ENCODE peak calls at places on chromosomes 3 and 15, in four cellular contexts. O is HEK293T, F is K562, W is HepG2. P is an unnamed sample.

GRCh38 chr3:127110982-127111693 is 81.8 kb upstream of the PRR23E start:
- DNase-seq in O (no peak), F (no peak), W (no peak), P (no peak)

GRCh38 chr3:39141211-39141995 is 12.0 kb downstream of the CSRNP1 start:
- DNase-seq in O (no peak), F (no peak), W (no peak), P (no peak)

GRCh38 chr3:23202921-23203650 is at the start of gene UBE2E2:
- DNase-seq in O (peak), F (peak), W (no peak), P (peak)

GRCh38 chr15:99275525-99276128 is 24.3 kb downstream of the LRRC28 start:
- DNase-seq in O (no peak), F (no peak), W (no peak), P (peak)

GRCh38 chr15:39919740-39920509 is at the start of gene GPR176:
- DNase-seq in O (peak), F (no peak), W (no peak), P (peak)

GRCh38 chr3:157754415-157754814 is 251.2 kb upstream of the VEPH1 start:
- DNase-seq in O (no peak), F (no peak), W (no peak), P (no peak)

GRCh38 chr15:46091860-46092450 is 457.1 kb downstream of the SQOR start:
- DNase-seq in O (peak), F (peak), W (peak), P (peak)

GRCh38 chr15:84784262-84784661 is 32.9 kb upstream of the ALPK3 start:
- DNase-seq in O (no peak), F (no peak), W (no peak), P (no peak)

GRCh38 chr3:193790086-193790990 is 197.3 kb downstream of the OPA1 start:
- DNase-seq in O (no peak), F (no peak), W (no peak), P (no peak)

GRCh38 chr3:49899815-49900214 is 3.9 kb downstream of the MST1R start:
- DNase-seq in O (peak), F (no peak), W (no peak), P (peak)

GRCh38 chr3:46130631-46131310 is 77.3 kb downstream of the CCR1 start:
- DNase-seq in O (no peak), F (no peak), W (no peak), P (no peak)

GRCh38 chr3:36524560-36524959 is 144.3 kb downstream of the STAC start:
- DNase-seq in O (no peak), F (no peak), W (no peak), P (no peak)

GRCh38 chr15:62163847-62164499 is 1.1 kb downstream of the C2CD4B start:
- DNase-seq in O (peak), F (no peak), W (no peak), P (peak)

GRCh38 chr15:85579011-85579701 is 198.8 kb downstream of the AKAP13 start:
- DNase-seq in O (no peak), F (no peak), W (no peak), P (no peak)

GRCh38 chr15:80870893-80871292 is 91.7 kb downstream of the CEMIP start:
- DNase-seq in O (no peak), F (no peak), W (no peak), P (no peak)

GRCh38 chr3:186286114-186286513 is 75.9 kb downstream of the DGKG start:
- DNase-seq in O (no peak), F (no peak), W (no peak), P (no peak)

GRCh38 chr15:60044636-60045273 is 40.6 kb downstream of the FOXB1 start:
- DNase-seq in O (peak), F (no peak), W (no peak), P (no peak)

GRCh38 chr3:48090166-48090939 is 74.1 kb upstream of the MAP4 start:
- DNase-seq in O (no peak), F (no peak), W (no peak), P (no peak)

GRCh38 chr15:72827216-72827615 is 43.7 kb upstream of the ADPGK start:
- DNase-seq in O (no peak), F (no peak), W (no peak), P (no peak)

GRCh38 chr3:26104856-26105255 is 315.0 kb downstream of the OXSM start:
- DNase-seq in O (no peak), F (no peak), W (no peak), P (no peak)

GRCh38 chr3:112894258-112894657 is 47.6 kb upstream of the CD200R1L start:
- DNase-seq in O (no peak), F (no peak), W (no peak), P (peak)

GRCh38 chr15:71634820-71635219 is 175.5 kb upstream of the NR2E3 start:
- DNase-seq in O (no peak), F (no peak), W (no peak), P (no peak)

GRCh38 chr3:180698760-180699270 is 19.5 kb upstream of the CCDC39 start:
- DNase-seq in O (no peak), F (no peak), W (no peak), P (no peak)

GRCh38 chr15:94164202-94164807 is 67.1 kb upstream of the MCTP2 start:
- DNase-seq in O (peak), F (peak), W (peak), P (peak)

GRCh38 chr15:57559875-57560274 is 31.8 kb upstream of the MYZAP start:
- DNase-seq in O (peak), F (peak), W (peak), P (peak)

GRCh38 chr3:45772341-45773035 is 23.8 kb downstream of the SLC6A20 start:
- DNase-seq in O (no peak), F (no peak), W (no peak), P (no peak)

GRCh38 chr3:51953445-51953844 is 1.7 kb upstream of the GPR62 start:
- DNase-seq in O (no peak), F (no peak), W (no peak), P (no peak)

GRCh38 chr3:51954120-51954519 is 1.1 kb upstream of the GPR62 start:
- DNase-seq in O (no peak), F (no peak), W (no peak), P (no peak)

GRCh38 chr3:51955893-51956770 is 951 bp downstream of the GPR62 start:
- DNase-seq in O (no peak), F (no peak), W (no peak), P (peak)

GRCh38 chr3:51954713-51955112 is 468 bp upstream of the GPR62 start:
- DNase-seq in O (no peak), F (no peak), W (no peak), P (no peak)

DNA sequence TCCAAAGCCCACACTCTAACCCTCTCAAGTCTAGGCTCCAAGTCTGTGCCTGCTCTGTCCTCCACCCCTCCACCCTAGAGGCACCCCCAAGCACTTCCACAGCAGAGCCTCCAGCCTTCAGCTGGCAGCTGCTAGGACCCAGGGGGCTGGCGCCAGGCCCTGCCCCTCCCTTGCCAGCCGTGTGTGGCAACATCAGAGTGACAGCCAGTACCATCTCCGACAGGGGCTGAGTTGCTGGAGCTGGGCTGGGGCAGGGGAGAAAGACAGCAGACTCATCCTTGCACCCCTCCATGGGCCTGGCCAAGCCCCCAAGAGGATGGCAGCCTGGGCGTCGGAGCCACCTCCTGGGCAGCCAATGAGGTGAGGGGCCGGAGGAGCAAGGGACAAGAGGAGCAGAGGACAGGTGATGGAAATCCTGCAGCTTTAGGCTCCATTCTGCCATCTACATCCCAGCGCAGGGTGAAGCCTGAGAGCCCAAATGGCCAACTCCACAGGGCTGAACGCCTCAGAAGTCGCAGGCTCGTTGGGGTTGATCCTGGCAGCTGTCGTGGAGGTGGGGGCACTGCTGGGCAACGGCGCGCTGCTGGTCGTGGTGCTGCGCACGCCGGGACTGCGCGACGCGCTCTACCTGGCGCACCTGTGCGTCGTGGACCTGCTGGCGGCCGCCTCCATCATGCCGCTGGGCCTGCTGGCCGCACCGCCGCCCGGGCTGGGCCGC is at the start of gene GPR62:
- DNase-seq in O (no peak), F (no peak), W (no peak), P (no peak)
- TF ChIP-seq ELF4 in O (no peak), F (no peak), W (no peak), P (no peak)

DNA sequence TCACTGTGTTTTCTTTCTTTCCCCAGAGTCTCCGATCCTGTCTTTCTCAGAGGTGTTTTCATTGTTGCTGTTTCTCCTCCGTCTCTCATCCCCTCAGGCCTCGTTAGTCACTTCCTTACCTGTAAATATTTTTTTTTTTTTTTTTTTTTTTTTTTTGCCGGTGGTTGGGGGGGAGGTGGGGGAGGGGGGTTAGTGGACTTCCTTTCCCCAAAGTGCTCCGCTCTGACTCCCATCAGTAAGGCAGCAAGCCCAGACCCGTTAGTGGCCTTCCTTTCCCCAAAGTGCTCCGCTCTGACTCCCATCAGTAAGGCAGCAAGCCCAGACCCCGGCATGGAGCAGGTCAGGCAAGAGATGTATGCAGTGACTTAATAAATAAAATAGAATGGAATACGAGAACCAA is 97.1 kb upstream of the TNFAIP8L3 start:
- DNase-seq in O (no peak), F (no peak), W (no peak), P (no peak)
- TF ChIP-seq ELF4 in O (no peak), F (no peak), W (no peak), P (no peak)

GRCh38 chr3:172080503-172080902 is 41.1 kb downstream of the FNDC3B start:
- DNase-seq in O (no peak), F (no peak), W (peak), P (no peak)

GRCh38 chr3:172084871-172085556 is 45.6 kb downstream of the FNDC3B start:
- DNase-seq in O (no peak), F (no peak), W (no peak), P (no peak)

GRCh38 chr3:172083995-172084409 is 44.6 kb downstream of the FNDC3B start:
- DNase-seq in O (no peak), F (no peak), W (peak), P (no peak)

GRCh38 chr3:172082269-172082668 is 42.9 kb downstream of the FNDC3B start:
- DNase-seq in O (no peak), F (no peak), W (peak), P (no peak)

DNA sequence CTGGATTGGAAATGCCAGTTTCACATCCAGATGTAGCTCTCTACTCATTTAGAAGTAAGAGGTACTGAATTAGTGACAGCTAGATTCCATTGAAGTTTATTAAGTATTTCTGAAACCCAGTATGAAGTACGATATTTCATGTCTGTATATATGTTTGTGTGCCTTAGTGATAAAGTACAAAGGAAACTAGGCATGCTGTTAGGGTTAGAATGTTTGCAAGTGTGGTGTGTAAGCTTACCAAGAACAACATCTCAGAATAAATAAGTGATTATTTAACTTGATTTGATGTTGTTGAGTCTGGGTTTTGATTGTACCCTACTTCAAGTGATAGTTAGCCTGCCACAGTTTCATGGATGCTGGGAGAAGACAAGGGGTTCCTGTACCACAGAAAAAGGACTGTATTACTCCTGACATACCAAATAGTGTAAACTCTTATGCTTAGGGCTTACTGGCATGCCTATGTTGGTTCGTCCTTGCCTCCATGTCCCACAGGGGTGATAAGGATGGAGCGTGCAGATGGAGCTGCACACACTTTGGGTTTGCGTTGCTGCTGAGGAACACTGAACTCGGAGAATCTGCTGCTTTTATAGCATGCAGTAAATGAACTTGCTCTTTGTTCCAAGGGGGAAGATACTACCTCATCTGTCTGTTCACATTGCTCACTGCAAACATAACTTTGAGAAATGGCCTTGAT is 43.6 kb downstream of the FNDC3B start:
- DNase-seq in O (no peak), F (no peak), W (no peak), P (no peak)
- TF ChIP-seq ELF4 in O (no peak), F (no peak), W (no peak), P (no peak)

GRCh38 chr3:9397911-9398714 is 698 bp downstream of the SETD5 start:
- DNase-seq in O (no peak), F (no peak), W (peak), P (peak)

GRCh38 chr3:9395570-9396300 is 1.7 kb upstream of the SETD5 start:
- DNase-seq in O (no peak), F (no peak), W (no peak), P (no peak)

GRCh38 chr3:9397331-9397910 is at the start of gene SETD5:
- DNase-seq in O (peak), F (peak), W (peak), P (peak)

GRCh38 chr3:9396632-9397330 is 634 bp upstream of the SETD5 start:
- DNase-seq in O (peak), F (peak), W (peak), P (peak)

GRCh38 chr3:9396301-9396631 is 1.1 kb upstream of the SETD5 start:
- DNase-seq in O (peak), F (peak), W (no peak), P (peak)
- TF ChIP-seq ELF4 in O (no peak), F (peak), W (no peak), P (no peak)

DNA sequence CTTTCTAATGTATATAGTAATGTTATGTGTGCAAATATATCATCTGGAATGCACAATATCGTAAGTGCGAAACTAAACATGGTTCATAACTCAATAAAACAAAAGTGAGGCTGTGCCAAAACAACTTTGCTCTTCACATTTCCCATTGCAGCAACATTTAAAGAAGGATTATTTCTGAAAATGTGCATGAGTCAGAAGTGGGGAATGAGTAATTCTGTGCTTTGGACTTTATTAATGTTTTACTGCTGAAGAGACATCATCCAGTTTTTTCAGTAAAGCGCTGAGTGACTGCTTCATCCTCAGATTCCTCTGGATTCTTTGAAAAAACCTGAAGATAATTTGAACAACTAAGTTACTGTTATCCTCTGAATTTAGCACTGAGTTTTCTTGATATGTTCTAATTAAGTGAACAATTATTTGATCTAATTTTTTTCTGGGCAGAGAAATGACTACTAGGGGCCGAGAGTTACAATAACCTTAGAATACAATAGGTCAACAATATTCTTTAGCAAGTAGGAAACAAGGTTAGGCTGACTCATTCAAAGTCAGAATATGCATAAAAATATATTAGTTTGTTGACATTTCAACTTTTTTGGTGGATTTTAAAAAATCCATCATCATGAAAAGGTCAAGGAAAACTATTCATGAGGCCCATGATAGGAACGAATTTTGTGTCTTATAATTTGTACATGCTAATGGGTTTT is 20.0 kb upstream of the PLCL2 start:
- DNase-seq in O (no peak), F (no peak), W (peak), P (no peak)
- TF ChIP-seq ELF4 in O (no peak), F (no peak), W (no peak), P (no peak)

GRCh38 chr3:134605506-134605905 is 45.3 kb downstream of the KY start:
- DNase-seq in O (no peak), F (no peak), W (no peak), P (no peak)
- TF ChIP-seq ELF4 in O (no peak), F (no peak), W (no peak), P (no peak)